ENCODE peak calls at places on chromosomes 2 and 18, in eight cellular contexts. Q, Y, W, R, Z, D, L and C are unnamed samples.
A peak's percentile ranks its signal among the peaks of the same experiment; 100 is the strongest.

GRCh38 chr18:36536426-36536825 is 238.9 kb downstream of the FHOD3 start:
- DNase-seq in W (no peak), D (peak; percentile 49), R (no peak), Z (no peak), L (peak; percentile 47), Q (no peak), Y (no peak), C (no peak)

GRCh38 chr18:64017870-64018269 is 48.0 kb downstream of the SERPINB8 start:
- DNase-seq in L (no peak), R (no peak), D (no peak), W (no peak), Z (peak; percentile 15), Y (no peak), Q (no peak), C (no peak)

GRCh38 chr2:233213975-233214374 is 37.5 kb upstream of the ATG16L1 start:
- DNase-seq in R (no peak), W (no peak), D (peak; percentile 40), L (no peak), Z (no peak), Q (no peak), Y (no peak), C (no peak)

GRCh38 chr2:109031481-109032228 is 42.6 kb upstream of the EDAR start:
- DNase-seq in Y (peak; percentile 18), W (no peak), L (peak; percentile 72), Z (no peak), Q (peak; percentile 61), D (peak; percentile 68), R (peak; percentile 29), C (peak; percentile 29)

GRCh38 chr2:239498576-239498975 is 97.8 kb upstream of the HDAC4 start:
- DNase-seq in L (no peak), D (no peak), Q (no peak), Y (no peak), Z (no peak), R (no peak), W (no peak), C (no peak)

GRCh38 chr2:11305958-11306357 is 38.5 kb downstream of the ROCK2 start:
- DNase-seq in Z (no peak), D (no peak), R (no peak), Q (no peak), W (no peak), L (no peak), Y (no peak), C (no peak)

GRCh38 chr18:31015715-31016459 is 26.7 kb downstream of the DSC3 start:
- DNase-seq in D (no peak), W (no peak), Z (no peak), L (no peak), Y (no peak), Q (no peak), R (no peak), C (no peak)

GRCh38 chr18:32355896-32356295 is 114.8 kb downstream of the GAREM1 start:
- DNase-seq in Y (no peak), R (no peak), Z (no peak), Q (no peak), L (no peak), D (no peak), W (no peak), C (no peak)

GRCh38 chr2:205698556-205699282 is 16.4 kb downstream of the NRP2 start:
- DNase-seq in Z (no peak), L (no peak), R (no peak), Y (no peak), Q (no peak), D (no peak), W (no peak), C (no peak)

GRCh38 chr2:83933743-83934142 is 525.3 kb downstream of the SUCLG1 start:
- DNase-seq in Z (no peak), D (no peak), Y (no peak), W (no peak), R (no peak), Q (no peak), L (no peak), C (no peak)

GRCh38 chr2:160596431-160596830 is 102.8 kb upstream of the RBMS1 start:
- DNase-seq in L (no peak), D (no peak), Y (no peak), W (no peak), Q (no peak), R (no peak), Z (no peak), C (no peak)

GRCh38 chr2:176200971-176201370 is 12.5 kb downstream of the HOXD1 start:
- DNase-seq in L (no peak), Z (no peak), Y (no peak), W (no peak), D (no peak), R (no peak), Q (no peak), C (no peak)

GRCh38 chr2:128391679-128392078 is 73.0 kb upstream of the HS6ST1 start:
- DNase-seq in Y (no peak), Z (no peak), L (no peak), D (no peak), R (no peak), Q (no peak), W (no peak), C (no peak)

GRCh38 chr2:73202156-73203054 is at the start of gene NOTO:
- DNase-seq in W (no peak), Q (no peak), D (peak; percentile 62), Z (no peak), Y (no peak), R (no peak), L (peak; percentile 81), C (no peak)

GRCh38 chr2:6072757-6073156 is 380.6 kb downstream of the SOX11 start:
- DNase-seq in Z (no peak), D (no peak), Y (no peak), W (no peak), R (no peak), Q (no peak), L (no peak), C (no peak)

GRCh38 chr2:177393381-177393780 is 808 bp downstream of the AGPS start:
- DNase-seq in Z (no peak), D (no peak), Y (no peak), L (no peak), W (no peak), Q (peak; percentile 6), R (no peak), C (no peak)

GRCh38 chr2:107740300-107740699 is 86.4 kb upstream of the RGPD4 start:
- DNase-seq in R (no peak), Z (no peak), W (no peak), D (no peak), Y (no peak), L (no peak), Q (no peak), C (no peak)

GRCh38 chr2:136750065-136750464 is 15.3 kb upstream of the THSD7B start:
- DNase-seq in Y (no peak), W (no peak), R (no peak), D (no peak), Q (no peak), Z (no peak), L (no peak), C (no peak)

GRCh38 chr2:56034258-56034657 is 110.7 kb upstream of the EFEMP1 start:
- DNase-seq in Y (no peak), L (no peak), Z (no peak), Q (no peak), D (no peak), R (no peak), W (no peak), C (no peak)